ENCODE peak calls at places on chromosome 18, in five cellular contexts. B, Z, T, E and C are unnamed samples.

GRCh38 chr18:55539240-55539639 is 48.8 kb downstream of the TCF4 start:
- DNase-seq in B (no peak), Z (no peak), T (no peak), E (peak), C (no peak)

GRCh38 chr18:12772111-12772510 is 69.3 kb downstream of the PSMG2 start:
- DNase-seq in B (no peak), Z (no peak), T (no peak), E (no peak), C (no peak)

GRCh38 chr18:32576296-32576916 is 105.7 kb upstream of the GAREM1 start:
- DNase-seq in B (no peak), Z (peak), T (no peak), E (peak), C (no peak)

GRCh38 chr18:54444309-54444914 is 86.7 kb downstream of the C18orf54 start:
- DNase-seq in B (peak), Z (peak), T (no peak), E (peak), C (peak)

GRCh38 chr18:63157293-63158011 is 162.1 kb downstream of the BCL2 start:
- DNase-seq in B (no peak), Z (peak), T (no peak), E (no peak), C (no peak)

GRCh38 chr18:73908323-73908722 is 239.3 kb downstream of the FBXO15 start:
- DNase-seq in B (no peak), Z (no peak), T (no peak), E (peak), C (no peak)

GRCh38 chr18:13435596-13436333 is 217.2 kb downstream of the LDLRAD4 start:
- DNase-seq in B (no peak), Z (no peak), T (no peak), E (peak), C (no peak)

GRCh38 chr18:50602466-50602865 is 42.6 kb downstream of the MAPK4 start:
- DNase-seq in B (no peak), Z (no peak), T (no peak), E (peak), C (no peak)

GRCh38 chr18:11885278-11885991 is 22.7 kb downstream of the MPPE1 start:
- DNase-seq in B (no peak), Z (no peak), T (no peak), E (no peak), C (no peak)

GRCh38 chr18:27185025-27185763 is at the start of gene CHST9:
- DNase-seq in B (no peak), Z (no peak), T (no peak), E (no peak), C (peak)

GRCh38 chr18:13548944-13549878 is 177.1 kb downstream of the FAM210A start:
- DNase-seq in B (no peak), Z (no peak), T (no peak), E (no peak), C (no peak)

GRCh38 chr18:136433-136832 is 21.9 kb upstream of the USP14 start:
- DNase-seq in B (no peak), Z (no peak), T (no peak), E (no peak), C (no peak)

GRCh38 chr18:26657618-26658581 is 109.5 kb upstream of the KCTD1 start:
- DNase-seq in B (no peak), Z (no peak), T (no peak), E (no peak), C (no peak)

GRCh38 chr18:49690307-49690706 is 123.0 kb downstream of the ACAA2 start:
- DNase-seq in B (no peak), Z (no peak), T (no peak), E (peak), C (no peak)

GRCh38 chr18:9928646-9929259 is 14.9 kb downstream of the VAPA start:
- DNase-seq in B (no peak), Z (no peak), T (no peak), E (no peak), C (no peak)

GRCh38 chr18:44895176-44895798 is 214.6 kb downstream of the SETBP1 start:
- DNase-seq in B (no peak), Z (peak), T (no peak), E (peak), C (no peak)

GRCh38 chr18:63180971-63181376 is 138.6 kb downstream of the BCL2 start:
- DNase-seq in B (no peak), Z (no peak), T (no peak), E (no peak), C (no peak)

GRCh38 chr18:57432765-57433400 is 2.3 kb upstream of the ONECUT2 start:
- DNase-seq in B (no peak), Z (no peak), T (no peak), E (no peak), C (no peak)

GRCh38 chr18:3281456-3282400 is 19.8 kb downstream of the MYL12B start:
- DNase-seq in B (no peak), Z (peak), T (no peak), E (peak), C (no peak)